ENCODE peak calls at places on chromosome 5, in four cellular contexts. X is GM12878, R is IMR-90, W is endothelial cell of umbilical vein. I is an unnamed sample.

GRCh38 chr5:138543730-138544104 is 681 bp upstream of the ETF1 start:
- DNase-seq in R (no peak), X (no peak), W (no peak), I (peak)

GRCh38 chr5:175478008-175478383 is 364 bp upstream of the SFXN1 start:
- DNase-seq in X (no peak), R (no peak), W (no peak), I (peak)

GRCh38 chr5:142922223-142922952 is 152.2 kb downstream of the ARHGAP26 start:
- DNase-seq in R (peak), X (peak), W (peak), I (peak)

GRCh38 chr5:114390431-114390830 is 28.6 kb downstream of the KCNN2 start:
- DNase-seq in X (no peak), R (peak), W (no peak), I (no peak)

GRCh38 chr5:92472981-92473566 is 1090.0 kb upstream of the ARRDC3 start:
- DNase-seq in R (no peak), X (no peak), W (no peak), I (no peak)

GRCh38 chr5:160930361-160930760 is 78.3 kb upstream of the ATP10B start:
- DNase-seq in R (no peak), W (no peak), X (no peak), I (no peak)

GRCh38 chr5:132836852-132837251 is 6.4 kb upstream of the SHROOM1 start:
- DNase-seq in X (no peak), R (no peak), W (no peak), I (no peak)

GRCh38 chr5:109689740-109690455 is at the start of gene MAN2A1:
- DNase-seq in X (no peak), R (peak), W (peak), I (peak)

GRCh38 chr5:67476531-67476930 is 279.9 kb upstream of the CD180 start:
- DNase-seq in R (no peak), X (no peak), W (no peak), I (no peak)

GRCh38 chr5:147693238-147693637 is 89.3 kb downstream of the JAKMIP2 start:
- DNase-seq in R (no peak), X (no peak), W (no peak), I (no peak)

GRCh38 chr5:147560982-147561381 is 51.1 kb upstream of the DPYSL3 start:
- DNase-seq in X (no peak), W (no peak), R (no peak), I (no peak)

GRCh38 chr5:6518298-6519057 is 69.8 kb downstream of the UBE2QL1 start:
- DNase-seq in W (no peak), R (no peak), X (no peak), I (no peak)

GRCh38 chr5:52738095-52738506 is 49.6 kb upstream of the ITGA1 start:
- DNase-seq in W (peak), X (no peak), R (peak), I (no peak)

GRCh38 chr5:45281081-45281480 is 415.1 kb downstream of the HCN1 start:
- DNase-seq in W (no peak), R (no peak), X (no peak), I (no peak)

GRCh38 chr5:39448504-39449128 is 23.8 kb upstream of the DAB2 start:
- DNase-seq in W (no peak), X (no peak), R (no peak), I (no peak)

GRCh38 chr5:135225856-135226560 is 173.0 kb downstream of the MACROH2A1 start:
- DNase-seq in W (no peak), R (no peak), X (no peak), I (peak)

GRCh38 chr5:3384531-3384930 is 211.1 kb upstream of the IRX1 start:
- DNase-seq in R (no peak), W (no peak), X (no peak), I (no peak)
- H3K9ac ChIP-seq in R (no peak), W (no peak), X (no peak), I (no peak)

GRCh38 chr5:150082364-150082763 is 4.0 kb downstream of the CSF1R start:
- DNase-seq in X (no peak), W (no peak), R (no peak), I (no peak)

GRCh38 chr5:150085191-150085912 is 1.0 kb downstream of the CSF1R start:
- DNase-seq in W (no peak), R (no peak), X (no peak), I (no peak)

GRCh38 chr5:150080696-150081435 is 5.5 kb downstream of the CSF1R start:
- DNase-seq in R (no peak), X (no peak), W (no peak), I (no peak)

GRCh38 chr5:150081541-150082283 is 4.6 kb downstream of the CSF1R start:
- DNase-seq in W (peak), R (peak), X (no peak), I (no peak)

GRCh38 chr5:150082889-150083288 is 3.5 kb downstream of the CSF1R start:
- DNase-seq in W (no peak), R (no peak), X (no peak), I (no peak)
- TF ChIP-seq FOS in W (no peak), R (no peak), X (no peak), I (no peak)

DNA sequence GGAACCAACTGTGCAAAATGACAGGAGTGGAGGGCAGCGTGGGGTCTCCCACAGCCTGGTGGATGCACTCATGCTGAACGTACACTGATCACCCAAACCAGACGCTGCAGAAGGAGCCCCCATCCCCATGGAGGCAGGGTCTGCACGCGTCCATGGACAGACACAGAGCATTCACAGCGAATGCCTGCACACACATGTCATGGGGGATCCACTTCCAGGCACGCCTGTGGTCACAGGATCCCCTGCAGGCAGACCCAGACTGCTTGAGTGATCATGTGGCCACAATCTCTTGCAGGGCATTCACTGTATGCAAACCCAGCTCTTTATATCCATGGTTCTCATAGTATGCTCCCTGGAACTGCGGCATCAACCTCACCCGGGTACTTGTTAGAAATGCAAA is 5.4 kb downstream of the SNCB start:
- DNase-seq in R (no peak), W (no peak), X (no peak), I (no peak)
- H3K9ac ChIP-seq in R (no peak), W (no peak), X (no peak), I (no peak)

DNA sequence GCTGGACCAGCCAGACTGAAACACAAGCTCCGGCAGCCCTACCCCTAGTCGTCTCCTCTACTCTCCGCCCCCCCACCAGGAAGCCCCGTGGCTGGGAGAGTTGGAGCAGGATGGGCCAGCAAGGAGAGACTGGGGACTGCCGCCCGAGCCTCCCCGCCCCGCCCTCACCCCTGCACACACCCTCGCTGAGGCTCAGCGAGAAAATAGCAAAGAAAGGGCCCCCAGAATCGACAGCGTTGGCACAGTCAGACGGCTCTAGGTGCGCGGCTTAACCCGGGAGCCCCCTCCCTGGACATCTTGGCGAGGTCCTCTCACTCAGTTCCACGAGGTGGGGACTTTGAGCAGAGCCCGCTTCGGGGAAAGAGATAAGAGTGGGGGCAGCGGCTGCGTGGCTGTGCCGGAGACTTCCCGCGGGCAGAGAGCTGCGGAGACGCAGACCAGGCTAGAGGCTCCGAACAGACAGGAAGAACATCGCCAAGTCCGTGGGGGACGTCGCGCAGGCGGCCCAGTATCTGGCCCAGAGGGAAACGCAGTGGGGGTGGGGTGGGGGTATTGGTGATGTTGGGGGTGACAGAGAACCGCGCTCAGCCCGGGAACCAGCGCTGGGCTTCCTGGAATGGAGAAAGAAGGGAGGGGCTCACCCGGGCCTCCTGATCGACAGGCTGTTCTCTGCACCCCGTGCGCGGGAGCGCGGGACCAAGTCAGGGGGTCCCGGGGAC is 995 bp downstream of the TRIM7 start:
- DNase-seq in X (no peak), R (no peak), W (no peak), I (peak)
- TF ChIP-seq FOS in X (no peak), R (no peak), W (no peak), I (no peak)

DNA sequence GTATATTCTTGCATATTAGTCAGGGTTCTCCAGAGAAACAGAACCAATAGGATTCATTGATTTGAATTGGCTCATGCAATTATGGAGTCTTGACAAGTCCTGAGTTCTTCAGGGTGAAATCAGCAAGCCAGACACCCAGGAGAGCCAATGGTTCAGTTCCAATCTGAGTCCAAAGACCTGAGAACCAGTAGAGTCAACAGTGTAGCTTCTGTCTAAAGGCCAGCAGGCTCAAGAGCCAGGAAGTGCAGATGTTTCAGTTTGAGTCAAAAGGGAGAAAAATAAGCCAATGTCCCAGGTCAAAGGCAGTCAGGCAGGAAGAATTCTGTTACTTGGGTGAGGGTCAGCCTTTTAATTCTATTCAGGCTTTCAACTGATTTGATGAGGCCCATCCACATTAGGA is 37.8 kb upstream of the ANKRD34B start:
- DNase-seq in W (no peak), R (no peak), X (peak), I (no peak)
- H3K9ac ChIP-seq in W (no peak), R (no peak), X (no peak), I (no peak)

DNA sequence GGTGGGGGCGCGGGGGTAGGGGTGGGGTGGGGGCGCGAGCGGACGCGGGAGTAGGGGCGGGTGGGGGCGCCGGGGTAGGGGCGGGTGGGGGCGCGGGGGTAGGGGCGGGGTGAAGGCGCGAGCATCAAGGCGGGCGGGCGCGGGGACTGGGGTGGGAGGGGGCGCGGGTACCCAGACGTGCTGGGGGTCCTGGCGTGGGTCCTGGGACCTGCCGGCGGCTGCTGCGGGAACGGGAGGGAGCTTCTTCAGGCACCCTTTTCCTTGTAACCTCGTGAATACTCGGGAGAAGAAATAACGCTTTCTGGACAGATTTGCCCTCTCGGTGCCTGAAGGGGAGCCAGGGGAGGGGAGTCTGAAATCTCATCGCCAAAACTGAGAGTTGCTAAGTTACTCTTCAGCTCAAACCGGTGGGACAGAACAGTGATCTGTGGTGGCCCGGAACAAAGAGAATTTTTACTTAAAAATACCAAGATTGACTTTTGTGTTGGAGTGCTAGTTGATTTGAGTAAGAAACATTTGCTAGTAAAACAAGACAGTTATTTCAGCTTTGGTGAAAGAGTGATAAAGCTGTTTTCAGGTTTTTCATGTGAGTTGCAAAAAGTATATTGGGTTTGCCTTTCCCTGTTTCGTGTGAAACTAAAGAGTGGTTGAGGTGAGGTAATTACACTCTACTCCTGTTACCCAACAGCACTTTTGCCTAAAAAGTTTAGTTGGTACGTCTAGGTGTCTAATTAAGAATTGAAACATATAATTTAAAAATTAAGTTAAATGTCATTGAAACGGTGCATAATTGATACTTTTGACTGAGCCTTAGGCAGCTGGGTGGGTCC is 638 bp downstream of the PLEKHG4B start:
- DNase-seq in W (no peak), R (no peak), X (no peak), I (no peak)
- TF ChIP-seq FOS in W (no peak), R (no peak), X (no peak), I (no peak)

GRCh38 chr5:14902826-14903560 is 31.4 kb upstream of the ANKH start:
- DNase-seq in R (no peak), X (no peak), W (no peak), I (no peak)
- H3K9ac ChIP-seq in R (no peak), X (no peak), W (no peak), I (no peak)

DNA sequence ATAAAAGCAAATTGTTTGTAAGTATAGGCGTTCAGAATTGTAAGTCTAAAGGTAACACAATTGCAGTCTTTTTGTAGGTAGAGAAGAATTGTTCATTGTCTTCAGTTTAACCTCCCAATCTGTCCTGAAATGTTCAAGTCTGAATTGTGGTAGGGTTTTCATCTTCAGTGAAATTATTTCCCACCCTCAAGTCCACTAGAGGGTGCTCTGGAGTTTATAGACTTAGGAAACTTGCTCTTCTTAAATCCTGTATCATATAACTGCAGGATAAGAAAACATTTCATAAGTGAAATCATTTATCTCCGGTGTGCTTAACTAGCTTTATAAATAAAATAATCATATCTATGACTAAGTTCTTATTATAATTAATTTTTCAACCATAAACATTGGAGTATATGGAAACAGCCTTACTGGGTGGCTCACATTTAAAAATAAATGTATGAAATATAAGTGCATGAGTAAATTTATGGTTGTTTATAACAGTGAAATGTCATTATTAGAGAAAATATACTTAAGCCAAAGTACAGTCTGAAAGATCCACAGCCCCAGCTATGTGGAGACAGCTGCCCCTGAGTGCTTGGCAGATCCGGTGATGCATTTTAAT is 182.4 kb upstream of the OTULINL start:
- DNase-seq in X (no peak), W (peak), R (peak), I (peak)
- TF ChIP-seq FOS in X (no peak), W (no peak), R (no peak), I (no peak)

GRCh38 chr5:158819840-158820620 is 279.7 kb downstream of the EBF1 start:
- DNase-seq in W (no peak), X (peak), R (peak), I (no peak)

GRCh38 chr5:158819095-158819494 is 280.6 kb downstream of the EBF1 start:
- DNase-seq in X (no peak), R (no peak), W (no peak), I (no peak)

GRCh38 chr5:158822099-158822498 is 277.6 kb downstream of the EBF1 start:
- DNase-seq in X (no peak), R (no peak), W (no peak), I (no peak)

GRCh38 chr5:158820891-158821290 is 278.8 kb downstream of the EBF1 start:
- DNase-seq in X (no peak), W (no peak), R (no peak), I (no peak)

DNA sequence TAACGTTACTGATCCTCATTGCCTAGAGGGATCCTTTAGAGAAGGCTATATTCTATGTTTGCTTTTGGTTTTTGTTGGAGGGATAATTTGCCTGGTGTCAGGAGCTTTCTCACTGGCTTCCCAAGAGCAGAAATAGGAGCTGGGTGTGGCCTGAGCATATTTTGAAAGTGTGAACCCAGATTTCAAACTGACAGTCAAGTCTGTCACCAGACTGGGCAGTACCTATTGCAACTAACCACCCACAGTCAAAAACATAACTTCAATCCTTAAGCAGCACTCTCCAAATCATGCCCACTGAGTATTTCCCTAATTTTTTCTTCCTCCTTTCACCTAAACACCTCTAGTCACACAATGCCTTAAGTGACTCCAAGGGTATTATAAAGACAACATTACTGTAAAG is 278.4 kb downstream of the EBF1 start:
- DNase-seq in X (no peak), W (no peak), R (no peak), I (no peak)
- H3K9ac ChIP-seq in X (peak), W (no peak), R (no peak), I (no peak)

GRCh38 chr5:169777112-169777511 is 140.0 kb downstream of the DOCK2 start:
- DNase-seq in R (no peak), W (no peak), X (no peak), I (no peak)
- TF ChIP-seq FOS in R (no peak), W (no peak), X (no peak), I (no peak)